ENCODE peak calls at places on chromosomes 1 and 21, in seven cellular contexts. One of them, this sample, is unnamed.

GRCh38 chr21:29775462-29775861 is 164.3 kb downstream of the GRIK1 start:
- DNase-seq in H1: no peak
- DNase-seq in mesenchymal stem cell: no peak
- DNase-seq in IMR-90: no peak
- DNase-seq in neuronal stem cell: no peak
- DNase-seq in H9: no peak
- DNase-seq in trophoblast cell: no peak
- DNase-seq in this sample: peak; percentile 53

GRCh38 chr1:98035587-98035986 is 114.8 kb upstream of the DPYD start:
- DNase-seq in IMR-90: no peak
- DNase-seq in trophoblast cell: no peak
- DNase-seq in neuronal stem cell: no peak
- DNase-seq in H1: no peak
- DNase-seq in mesenchymal stem cell: no peak
- DNase-seq in H9: no peak
- DNase-seq in this sample: no peak

GRCh38 chr1:154456631-154457030 is 45.4 kb upstream of the TDRD10 start:
- DNase-seq in mesenchymal stem cell: no peak
- DNase-seq in H1: no peak
- DNase-seq in neuronal stem cell: no peak
- DNase-seq in IMR-90: no peak
- DNase-seq in trophoblast cell: no peak
- DNase-seq in H9: no peak
- DNase-seq in this sample: no peak

GRCh38 chr1:51818487-51818886 is 60.0 kb downstream of the NRDC start:
- DNase-seq in H9: no peak
- DNase-seq in neuronal stem cell: no peak
- DNase-seq in IMR-90: no peak
- DNase-seq in trophoblast cell: no peak
- DNase-seq in H1: no peak
- DNase-seq in mesenchymal stem cell: no peak
- DNase-seq in this sample: no peak

GRCh38 chr1:154863702-154864174 is 6.3 kb downstream of the KCNN3 start:
- DNase-seq in trophoblast cell: peak; percentile 74
- DNase-seq in IMR-90: peak; percentile 75
- DNase-seq in mesenchymal stem cell: peak; percentile 96
- DNase-seq in H9: peak; percentile 73
- DNase-seq in H1: no peak
- DNase-seq in neuronal stem cell: no peak
- DNase-seq in this sample: peak; percentile 79

GRCh38 chr1:115262886-115263285 is 75.2 kb downstream of the NGF start:
- DNase-seq in mesenchymal stem cell: no peak
- DNase-seq in H1: no peak
- DNase-seq in H9: no peak
- DNase-seq in neuronal stem cell: no peak
- DNase-seq in trophoblast cell: no peak
- DNase-seq in IMR-90: peak; percentile 21
- DNase-seq in this sample: no peak

GRCh38 chr1:214002472-214002871 is 14.7 kb downstream of the PROX1 start:
- DNase-seq in H1: no peak
- DNase-seq in IMR-90: peak; percentile 55
- DNase-seq in mesenchymal stem cell: peak; percentile 65
- DNase-seq in neuronal stem cell: no peak
- DNase-seq in trophoblast cell: no peak
- DNase-seq in H9: no peak
- DNase-seq in this sample: no peak

GRCh38 chr1:96565546-96565945 is 156.0 kb upstream of the PTBP2 start:
- DNase-seq in trophoblast cell: no peak
- DNase-seq in neuronal stem cell: no peak
- DNase-seq in mesenchymal stem cell: no peak
- DNase-seq in H1: no peak
- DNase-seq in IMR-90: no peak
- DNase-seq in H9: no peak
- DNase-seq in this sample: no peak

GRCh38 chr1:61481313-61481712 is 243.6 kb downstream of the TM2D1 start:
- DNase-seq in IMR-90: no peak
- DNase-seq in trophoblast cell: no peak
- DNase-seq in H1: no peak
- DNase-seq in H9: no peak
- DNase-seq in mesenchymal stem cell: no peak
- DNase-seq in neuronal stem cell: no peak
- DNase-seq in this sample: no peak

GRCh38 chr1:215201301-215201700 is 118.8 kb downstream of the KCNK2 start:
- DNase-seq in H1: no peak
- DNase-seq in IMR-90: no peak
- DNase-seq in H9: no peak
- DNase-seq in mesenchymal stem cell: no peak
- DNase-seq in trophoblast cell: no peak
- DNase-seq in neuronal stem cell: no peak
- DNase-seq in this sample: no peak

GRCh38 chr1:212683357-212683722 is 16.3 kb downstream of the BATF3 start:
- DNase-seq in mesenchymal stem cell: no peak
- DNase-seq in H1: no peak
- DNase-seq in H9: peak; percentile 34
- DNase-seq in trophoblast cell: peak; percentile 22
- DNase-seq in IMR-90: no peak
- DNase-seq in neuronal stem cell: no peak
- DNase-seq in this sample: peak; percentile 54

GRCh38 chr1:16202281-16203210 is 9.9 kb downstream of the ARHGEF19 start:
- DNase-seq in trophoblast cell: no peak
- DNase-seq in H1: no peak
- DNase-seq in IMR-90: no peak
- DNase-seq in mesenchymal stem cell: no peak
- DNase-seq in H9: no peak
- DNase-seq in neuronal stem cell: no peak
- DNase-seq in this sample: no peak

GRCh38 chr1:33050221-33051076 is 13.8 kb upstream of the AK2 start:
- DNase-seq in mesenchymal stem cell: peak; percentile 58
- DNase-seq in IMR-90: peak; percentile 86
- DNase-seq in trophoblast cell: peak; percentile 43
- DNase-seq in H9: no peak
- DNase-seq in neuronal stem cell: no peak
- DNase-seq in H1: no peak
- DNase-seq in this sample: no peak

GRCh38 chr1:205339717-205340116 is 17.0 kb downstream of the KLHDC8A start:
- DNase-seq in H1: no peak
- DNase-seq in mesenchymal stem cell: no peak
- DNase-seq in neuronal stem cell: no peak
- DNase-seq in IMR-90: no peak
- DNase-seq in trophoblast cell: no peak
- DNase-seq in H9: no peak
- DNase-seq in this sample: no peak

GRCh38 chr1:170790651-170791071 is 126.7 kb downstream of the PRRX1 start:
- DNase-seq in H9: no peak
- DNase-seq in trophoblast cell: no peak
- DNase-seq in mesenchymal stem cell: no peak
- DNase-seq in neuronal stem cell: no peak
- DNase-seq in H1: no peak
- DNase-seq in IMR-90: peak; percentile 75
- DNase-seq in this sample: no peak

GRCh38 chr1:192521734-192522133 is 53.8 kb upstream of the RGS1 start:
- DNase-seq in mesenchymal stem cell: no peak
- DNase-seq in H9: no peak
- DNase-seq in IMR-90: no peak
- DNase-seq in trophoblast cell: no peak
- DNase-seq in H1: no peak
- DNase-seq in neuronal stem cell: no peak
- DNase-seq in this sample: no peak

GRCh38 chr1:244802041-244802440 is 33.4 kb upstream of the COX20 start:
- DNase-seq in neuronal stem cell: no peak
- DNase-seq in IMR-90: no peak
- DNase-seq in trophoblast cell: no peak
- DNase-seq in mesenchymal stem cell: no peak
- DNase-seq in H9: no peak
- DNase-seq in H1: no peak
- DNase-seq in this sample: no peak

GRCh38 chr1:8858112-8858668 is 20.3 kb downstream of the ENO1 start:
- DNase-seq in mesenchymal stem cell: peak; percentile 95
- DNase-seq in trophoblast cell: peak; percentile 22
- DNase-seq in IMR-90: peak; percentile 88
- DNase-seq in H1: no peak
- DNase-seq in H9: no peak
- DNase-seq in neuronal stem cell: no peak
- DNase-seq in this sample: peak; percentile 82

GRCh38 chr1:16981269-16981849 is 939 bp upstream of the MFAP2 start:
- DNase-seq in mesenchymal stem cell: peak; percentile 82
- DNase-seq in trophoblast cell: peak; percentile 71
- DNase-seq in H1: no peak
- DNase-seq in IMR-90: peak; percentile 92
- DNase-seq in neuronal stem cell: no peak
- DNase-seq in H9: no peak
- DNase-seq in this sample: no peak

GRCh38 chr1:55724551-55725325 is 509.6 kb upstream of the USP24 start:
- DNase-seq in H9: no peak
- DNase-seq in trophoblast cell: no peak
- DNase-seq in neuronal stem cell: no peak
- DNase-seq in H1: no peak
- DNase-seq in IMR-90: peak; percentile 97
- DNase-seq in mesenchymal stem cell: peak; percentile 86
- DNase-seq in this sample: no peak

GRCh38 chr1:7432896-7433380 is 338.2 kb upstream of the VAMP3 start:
- DNase-seq in trophoblast cell: no peak
- DNase-seq in mesenchymal stem cell: no peak
- DNase-seq in H1: no peak
- DNase-seq in IMR-90: no peak
- DNase-seq in H9: no peak
- DNase-seq in neuronal stem cell: no peak
- DNase-seq in this sample: no peak

GRCh38 chr1:30762152-30762930 is 4.8 kb upstream of the LAPTM5 start:
- DNase-seq in mesenchymal stem cell: peak; percentile 13
- DNase-seq in H9: no peak
- DNase-seq in IMR-90: no peak
- DNase-seq in neuronal stem cell: no peak
- DNase-seq in H1: no peak
- DNase-seq in trophoblast cell: no peak
- DNase-seq in this sample: peak; percentile 47

GRCh38 chr1:30761312-30762151 is 4.0 kb upstream of the LAPTM5 start:
- DNase-seq in H1: no peak
- DNase-seq in mesenchymal stem cell: peak; percentile 10
- DNase-seq in neuronal stem cell: no peak
- DNase-seq in IMR-90: no peak
- DNase-seq in H9: no peak
- DNase-seq in trophoblast cell: no peak
- DNase-seq in this sample: peak; percentile 44

GRCh38 chr1:30759718-30760281 is 2.2 kb upstream of the LAPTM5 start:
- DNase-seq in H9: no peak
- DNase-seq in IMR-90: no peak
- DNase-seq in neuronal stem cell: no peak
- DNase-seq in H1: no peak
- DNase-seq in mesenchymal stem cell: no peak
- DNase-seq in trophoblast cell: no peak
- DNase-seq in this sample: no peak

GRCh38 chr1:30758785-30759380 is 1.3 kb upstream of the LAPTM5 start:
- DNase-seq in neuronal stem cell: no peak
- DNase-seq in mesenchymal stem cell: peak; percentile 37
- DNase-seq in H1: no peak
- DNase-seq in trophoblast cell: no peak
- DNase-seq in H9: no peak
- DNase-seq in IMR-90: no peak
- DNase-seq in this sample: peak; percentile 71

DNA sequence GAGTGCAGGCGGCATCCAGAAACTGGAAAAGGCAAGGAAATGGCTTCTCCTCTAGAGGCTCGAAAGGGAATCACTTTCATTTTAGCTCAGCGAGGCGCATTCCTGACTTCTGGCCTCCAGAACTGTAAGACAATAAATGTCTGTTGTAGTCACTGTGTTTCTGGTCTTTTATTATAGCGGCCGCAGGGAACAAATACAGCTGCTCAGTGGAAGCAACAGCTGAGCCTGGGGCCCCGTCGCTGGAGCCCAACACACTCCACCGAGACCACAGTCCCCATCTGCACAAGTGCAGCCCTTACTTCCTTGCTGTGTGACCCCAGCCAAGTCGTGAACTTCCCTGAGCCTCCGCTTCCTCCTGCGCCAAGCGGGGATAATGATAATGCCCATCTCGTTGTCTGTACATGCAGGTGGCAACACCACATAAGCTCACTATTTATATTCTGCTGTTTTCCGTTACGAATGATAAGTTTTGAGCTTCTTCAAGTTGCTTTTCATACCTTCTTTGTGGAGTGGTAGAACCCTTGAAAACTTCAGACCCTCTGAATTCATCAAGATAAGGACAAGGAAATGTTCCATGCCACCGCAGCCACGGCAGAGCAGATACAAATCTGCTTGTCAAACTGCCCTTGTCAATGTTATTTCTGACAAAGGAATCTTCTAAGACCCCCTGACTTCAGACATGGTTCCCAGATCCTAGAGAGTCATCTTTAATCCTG is 3.2 kb upstream of the LAPTM5 start:
- DNase-seq in H1: no peak
- DNase-seq in neuronal stem cell: no peak
- DNase-seq in mesenchymal stem cell: no peak
- DNase-seq in IMR-90: no peak
- DNase-seq in trophoblast cell: no peak
- DNase-seq in H9: no peak
- DNase-seq in this sample: no peak
- H4K8ac ChIP-seq in H1: no peak overlapping the region
- H4K8ac ChIP-seq in neuronal stem cell: no peak overlapping the region
- H4K8ac ChIP-seq in mesenchymal stem cell: no peak overlapping the region
- H4K8ac ChIP-seq in IMR-90: no peak overlapping the region
- H4K8ac ChIP-seq in trophoblast cell: no peak overlapping the region
- H4K8ac ChIP-seq in H9: no peak overlapping the region
- H4K8ac ChIP-seq in this sample: no peak overlapping the region

GRCh38 chr1:156929596-156930238 is 9.3 kb downstream of the LRRC71 start:
- DNase-seq in H1: no peak
- DNase-seq in neuronal stem cell: no peak
- DNase-seq in H9: no peak
- DNase-seq in IMR-90: no peak
- DNase-seq in trophoblast cell: no peak
- DNase-seq in mesenchymal stem cell: no peak
- DNase-seq in this sample: no peak
- H2AK5ac ChIP-seq in H1: no peak overlapping the region
- H2AK5ac ChIP-seq in neuronal stem cell: peak overlapping the region; percentile 29
- H2AK5ac ChIP-seq in H9: no peak overlapping the region
- H2AK5ac ChIP-seq in IMR-90: no peak overlapping the region
- H2AK5ac ChIP-seq in trophoblast cell: no peak overlapping the region
- H2AK5ac ChIP-seq in mesenchymal stem cell: no peak overlapping the region
- H2AK5ac ChIP-seq in this sample: no peak overlapping the region

GRCh38 chr1:92721886-92722285 is 63.0 kb downstream of the EVI5 start:
- DNase-seq in IMR-90: no peak
- DNase-seq in H1: no peak
- DNase-seq in trophoblast cell: no peak
- DNase-seq in mesenchymal stem cell: no peak
- DNase-seq in neuronal stem cell: no peak
- DNase-seq in H9: no peak
- DNase-seq in this sample: no peak
- H4K8ac ChIP-seq in IMR-90: no peak overlapping the region
- H4K8ac ChIP-seq in H1: no peak overlapping the region
- H4K8ac ChIP-seq in trophoblast cell: no peak overlapping the region
- H4K8ac ChIP-seq in mesenchymal stem cell: no peak overlapping the region
- H4K8ac ChIP-seq in neuronal stem cell: no peak overlapping the region
- H4K8ac ChIP-seq in H9: no peak overlapping the region
- H4K8ac ChIP-seq in this sample: no peak overlapping the region

DNA sequence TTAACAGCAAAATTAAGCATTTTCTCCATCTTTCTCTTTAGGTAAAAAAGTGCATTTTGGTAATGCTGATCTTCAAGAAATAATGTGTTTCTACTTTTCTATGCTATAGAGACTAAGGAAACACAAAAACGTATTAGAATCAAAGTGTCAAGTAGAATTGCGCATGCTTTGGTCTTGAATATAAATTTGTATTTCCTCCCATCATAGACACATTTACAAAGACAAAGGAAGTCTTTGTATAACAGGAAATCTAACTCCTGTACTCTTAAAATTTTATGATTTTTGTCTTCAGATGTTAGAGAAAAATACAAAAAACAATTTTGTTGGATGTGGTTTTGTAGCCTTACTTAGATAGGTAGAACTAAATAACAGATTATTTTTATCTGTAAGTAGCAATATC is 1299.4 kb downstream of the NCAM2 start:
- DNase-seq in trophoblast cell: no peak
- DNase-seq in IMR-90: no peak
- DNase-seq in mesenchymal stem cell: no peak
- DNase-seq in neuronal stem cell: no peak
- DNase-seq in H9: no peak
- DNase-seq in H1: no peak
- DNase-seq in this sample: no peak
- H2AK5ac ChIP-seq in trophoblast cell: no peak overlapping the region
- H2AK5ac ChIP-seq in IMR-90: no peak overlapping the region
- H2AK5ac ChIP-seq in mesenchymal stem cell: no peak overlapping the region
- H2AK5ac ChIP-seq in neuronal stem cell: no peak overlapping the region
- H2AK5ac ChIP-seq in H9: no peak overlapping the region
- H2AK5ac ChIP-seq in H1: no peak overlapping the region
- H2AK5ac ChIP-seq in this sample: no peak overlapping the region

This sample was measured in mesendoderm.